ENCODE peak calls at places on chromosomes 5 and 9, in nine cellular contexts. Z is activated T-cell treated with anti-CD3 and anti-CD28 coated beads for 1 hour, W is mesothelial cell of epicardium, S is heart right ventricle, N is type B pancreatic cell, F is A549, X is HEK293T, R is cardiac muscle cell, K is A172. T is an unnamed sample.

GRCh38 chr9:77847626-77848025 is 184.0 kb downstream of the GNAQ start:
- DNase-seq in Z (no peak), X (no peak), K (no peak), N (no peak), S (no peak), W (no peak), F (no peak), R (no peak), T (no peak)

GRCh38 chr9:120901704-120902103 is 24.7 kb upstream of the PHF19 start:
- DNase-seq in N (no peak), W (no peak), S (no peak), X (no peak), F (no peak), Z (no peak), R (no peak), K (no peak), T (no peak)

GRCh38 chr5:16788957-16789356 is 147.1 kb downstream of the MYO10 start:
- DNase-seq in S (no peak), W (no peak), N (no peak), F (no peak), Z (no peak), K (no peak), R (no peak), X (no peak), T (peak)

GRCh38 chr9:35464056-35465025 is 25.6 kb upstream of the RUSC2 start:
- DNase-seq in Z (no peak), W (no peak), F (no peak), N (no peak), K (no peak), R (peak), S (no peak), X (no peak), T (no peak)

GRCh38 chr9:124218438-124219289 is 39.1 kb upstream of the NEK6 start:
- DNase-seq in W (no peak), X (no peak), F (peak), R (peak), S (peak), Z (no peak), K (peak), N (no peak), T (peak)

GRCh38 chr9:125460883-125461475 is 199.4 kb downstream of the GAPVD1 start:
- DNase-seq in X (no peak), S (no peak), F (peak), W (no peak), N (no peak), R (peak), Z (no peak), K (no peak), T (no peak)

GRCh38 chr5:128572546-128573339 is 34.7 kb upstream of the FBN2 start:
- DNase-seq in W (no peak), N (no peak), R (peak), Z (no peak), X (no peak), S (no peak), K (no peak), F (no peak), T (no peak)

GRCh38 chr9:131103024-131103423 is 6.7 kb downstream of the AIF1L start:
- DNase-seq in N (no peak), R (no peak), S (no peak), K (no peak), W (no peak), X (no peak), F (no peak), Z (no peak), T (no peak)

GRCh38 chr5:178589180-178590140 is 733 bp downstream of the COL23A1 start:
- DNase-seq in K (no peak), F (no peak), S (no peak), X (peak), W (peak), R (peak), Z (no peak), N (no peak), T (no peak)

GRCh38 chr9:123607479-123607878 is 251.5 kb downstream of the CRB2 start:
- DNase-seq in K (no peak), X (no peak), Z (no peak), R (no peak), W (no peak), F (no peak), S (no peak), N (no peak), T (no peak)

GRCh38 chr5:73435640-73436534 is 12.7 kb downstream of the FOXD1 start:
- DNase-seq in K (no peak), Z (no peak), R (no peak), W (no peak), X (no peak), S (no peak), N (no peak), F (no peak), T (no peak)

GRCh38 chr9:95820076-95820475 is 55.4 kb upstream of the ERCC6L2 start:
- DNase-seq in R (no peak), F (no peak), S (no peak), N (no peak), W (no peak), X (no peak), Z (no peak), K (no peak), T (no peak)

GRCh38 chr9:3528466-3528865 is 2.7 kb upstream of the RFX3 start:
- DNase-seq in K (peak), X (no peak), R (no peak), Z (peak), F (no peak), W (no peak), N (no peak), S (no peak), T (no peak)

GRCh38 chr5:6349387-6349786 is 29.0 kb downstream of the MED10 start:
- DNase-seq in S (no peak), K (no peak), N (no peak), W (no peak), F (no peak), Z (no peak), X (no peak), R (no peak), T (peak)

GRCh38 chr5:80369521-80369920 is 38.3 kb upstream of the ZFYVE16 start:
- DNase-seq in X (no peak), R (no peak), K (no peak), N (no peak), F (no peak), Z (no peak), S (no peak), W (no peak), T (no peak)

GRCh38 chr5:21806943-21807342 is 1046.2 kb downstream of the CDH12 start:
- DNase-seq in Z (no peak), R (peak), X (no peak), F (no peak), W (no peak), K (peak), N (no peak), S (no peak), T (no peak)